ENCODE peak calls at places on chromosomes 16 and 17, in ten cellular contexts. F, U, T, V, W, X, M, I, P and L are unnamed samples.

GRCh38 chr17:43334744-43335400 is 63.9 kb upstream of the ARL4D start:
- DNase-seq in M (no peak), T (no peak), I (no peak), U (no peak), F (no peak), V (no peak), X (no peak), P (no peak), W (no peak), L (peak)

GRCh38 chr17:48644159-48644558 is 18.0 kb upstream of the HOXB9 start:
- DNase-seq in V (no peak), U (no peak), F (no peak), W (no peak), I (no peak), M (no peak), P (no peak), X (no peak), T (no peak), L (no peak)

GRCh38 chr16:66266436-66267286 is 99.8 kb upstream of the CDH5 start:
- DNase-seq in W (no peak), X (no peak), I (no peak), U (no peak), F (no peak), M (no peak), P (no peak), V (no peak), T (no peak), L (no peak)

GRCh38 chr16:47713225-47713595 is 252.1 kb downstream of the PHKB start:
- DNase-seq in I (no peak), V (no peak), F (peak), T (no peak), X (no peak), M (no peak), W (no peak), U (peak), P (no peak), L (peak)

GRCh38 chr16:65763640-65764305 is 602.7 kb upstream of the CDH5 start:
- DNase-seq in U (no peak), X (no peak), M (no peak), P (no peak), I (no peak), V (no peak), T (no peak), F (no peak), W (no peak), L (no peak)

GRCh38 chr16:85424260-85425060 is 188.7 kb upstream of the GSE1 start:
- DNase-seq in W (peak), U (no peak), X (no peak), F (no peak), I (no peak), V (no peak), T (no peak), M (no peak), P (no peak), L (no peak)

GRCh38 chr17:83057793-83058477 is 21.5 kb upstream of the METRNL start:
- DNase-seq in F (no peak), I (no peak), W (no peak), X (peak), T (no peak), V (no peak), M (no peak), P (no peak), U (no peak), L (no peak)

GRCh38 chr16:4315185-4316102 is at the start of gene GLIS2:
- DNase-seq in P (no peak), U (peak), W (peak), X (no peak), V (no peak), I (no peak), M (peak), T (peak), F (no peak), L (peak)

GRCh38 chr16:27687605-27688004 is 137.7 kb downstream of the KATNIP start:
- DNase-seq in V (no peak), W (no peak), M (no peak), F (no peak), I (no peak), P (no peak), U (peak), X (no peak), T (no peak), L (no peak)

GRCh38 chr17:62735027-62735651 is 73.0 kb downstream of the MARCHF10 start:
- DNase-seq in T (no peak), W (no peak), I (no peak), M (no peak), U (no peak), F (no peak), V (no peak), P (no peak), X (no peak), L (no peak)

GRCh38 chr16:5905935-5906334 is 808.3 kb upstream of the EEF2KMT start:
- DNase-seq in I (no peak), W (no peak), T (no peak), U (peak), V (no peak), F (no peak), M (no peak), P (no peak), X (no peak), L (no peak)

GRCh38 chr17:55962931-55963378 is 190.3 kb upstream of the ANKFN1 start:
- DNase-seq in W (no peak), P (no peak), V (no peak), U (peak), F (no peak), I (no peak), M (no peak), T (no peak), X (no peak), L (no peak)

GRCh38 chr16:83300326-83300725 is 507.5 kb upstream of the HSBP1 start:
- DNase-seq in I (no peak), U (no peak), W (no peak), V (no peak), F (no peak), X (no peak), M (no peak), T (no peak), P (no peak), L (no peak)

GRCh38 chr16:68400924-68401460 is 47.3 kb downstream of the SMPD3 start:
- DNase-seq in M (no peak), U (no peak), W (no peak), X (no peak), F (no peak), I (no peak), V (no peak), P (no peak), T (no peak), L (no peak)

GRCh38 chr17:17269926-17270773 is 10.9 kb downstream of the COPS3 start:
- DNase-seq in W (peak), U (no peak), V (peak), F (no peak), P (peak), X (no peak), M (no peak), T (no peak), I (no peak), L (peak)

GRCh38 chr17:74055508-74056160 is 147.8 kb upstream of the RPL38 start:
- DNase-seq in X (no peak), M (no peak), T (no peak), F (no peak), V (no peak), W (no peak), U (peak), I (no peak), P (no peak), L (no peak)

GRCh38 chr17:46064460-46064859 is 65.4 kb downstream of the STH start:
- DNase-seq in M (no peak), P (no peak), X (no peak), V (no peak), W (no peak), F (no peak), T (no peak), U (no peak), I (no peak), L (no peak)

GRCh38 chr17:50184057-50184456 is 17.4 kb downstream of the COL1A1 start:
- DNase-seq in I (no peak), U (no peak), W (no peak), T (peak), M (no peak), X (no peak), P (peak), V (no peak), F (no peak), L (no peak)

GRCh38 chr17:75468311-75468754 is 11.9 kb downstream of the TMEM94 start:
- DNase-seq in X (no peak), W (no peak), F (no peak), V (no peak), P (no peak), U (peak), T (no peak), M (no peak), I (no peak), L (no peak)

GRCh38 chr17:75457047-75457654 is 716 bp downstream of the TMEM94 start:
- DNase-seq in V (no peak), T (peak), W (peak), F (no peak), U (peak), X (no peak), P (no peak), I (no peak), M (no peak), L (no peak)